ENCODE peak calls at places on chromosome 4, in eight cellular contexts. A is WTC11; F is activated CD4-positive, alpha-beta T cell treated with anti-CD3 and anti-CD28 coated beads, Interleukin-2, amount 10 ng/mL, durations not matched to agents 7 days and 5 days; U is HT1080; E is IMR-90; X is PC-3; Y is CD8-positive, alpha-beta T cell; G is breast epithelium. L is an unnamed sample.

GRCh38 chr4:116015549-116015948 is 902.1 kb upstream of the NDST4 start:
- DNase-seq in A (no peak), F (no peak), U (no peak), E (no peak), X (no peak), Y (no peak), G (no peak), L (no peak)

GRCh38 chr4:94338681-94339351 is 3.8 kb downstream of the HPGDS start:
- DNase-seq in A (no peak), F (no peak), U (no peak), E (no peak), X (no peak), Y (no peak), G (no peak), L (no peak)

GRCh38 chr4:26321326-26322276 is 787 bp downstream of the RBPJ start:
- DNase-seq in A (peak; percentile 42), F (peak; percentile 39), U (no peak), E (peak; percentile 41), X (no peak), Y (peak; percentile 41), G (no peak), L (peak; percentile 65)

GRCh38 chr4:42306221-42307109 is 90.8 kb upstream of the SHISA3 start:
- DNase-seq in A (no peak), F (no peak), U (no peak), E (no peak), X (no peak), Y (no peak), G (no peak), L (no peak)

GRCh38 chr4:30952526-30953219 is 232.5 kb downstream of the PCDH7 start:
- DNase-seq in A (no peak), F (no peak), U (no peak), E (no peak), X (peak; percentile 53), Y (no peak), G (no peak), L (no peak)

GRCh38 chr4:72326692-72327632 is 242.1 kb downstream of the ADAMTS3 start:
- DNase-seq in A (no peak), F (no peak), U (peak; percentile 38), E (peak; percentile 42), X (peak; percentile 83), Y (no peak), G (no peak), L (peak; percentile 12)

GRCh38 chr4:5463936-5464650 is 244.3 kb downstream of the EVC2 start:
- DNase-seq in A (no peak), F (no peak), U (no peak), E (no peak), X (no peak), Y (no peak), G (peak; percentile 45), L (no peak)

GRCh38 chr4:53781614-53782467 is 190.6 kb upstream of the LNX1 start:
- DNase-seq in A (no peak), F (no peak), U (no peak), E (peak; percentile 90), X (peak; percentile 98), Y (no peak), G (no peak), L (no peak)

GRCh38 chr4:151651496-151651895 is 109.3 kb downstream of the GATB start:
- DNase-seq in A (no peak), F (no peak), U (no peak), E (no peak), X (no peak), Y (no peak), G (no peak), L (no peak)

GRCh38 chr4:76504613-76505465 is 69.8 kb downstream of the SHROOM3 start:
- DNase-seq in A (no peak), F (peak; percentile 31), U (peak; percentile 35), E (peak; percentile 63), X (peak; percentile 61), Y (no peak), G (no peak), L (peak; percentile 36)

GRCh38 chr4:151408630-151409469 is at the start of gene FHIP1A:
- DNase-seq in A (peak; percentile 95), F (peak; percentile 70), U (peak; percentile 86), E (peak; percentile 53), X (peak; percentile 96), Y (peak; percentile 83), G (peak; percentile 88), L (peak; percentile 84)

GRCh38 chr4:138217567-138217966 is 24.6 kb downstream of the SLC7A11 start:
- DNase-seq in A (no peak), F (no peak), U (no peak), E (no peak), X (no peak), Y (no peak), G (no peak), L (no peak)

GRCh38 chr4:7103031-7103598 is 35.3 kb upstream of the GRPEL1 start:
- DNase-seq in A (peak; percentile 87), F (peak; percentile 86), U (no peak), E (peak; percentile 35), X (peak; percentile 77), Y (peak; percentile 79), G (peak; percentile 91), L (peak; percentile 76)

GRCh38 chr4:100366213-100366612 is 151.6 kb downstream of the EMCN start:
- DNase-seq in A (peak; percentile 18), F (no peak), U (no peak), E (peak; percentile 9), X (no peak), Y (no peak), G (no peak), L (no peak)

GRCh38 chr4:155722336-155722735 is 36.5 kb upstream of the GUCY1B1 start:
- DNase-seq in A (no peak), F (no peak), U (no peak), E (no peak), X (no peak), Y (no peak), G (no peak), L (no peak)

L was measured in CD4-positive, alpha-beta memory T cell.